ENCODE peak calls at places on chromosomes 7 and 10, in six cellular contexts. E, D, S, O, G and F are unnamed samples.
A peak's percentile ranks its signal among the peaks of the same experiment; 100 is the strongest.

GRCh38 chr7:69599211-69599878 is 1.1 kb downstream of the AUTS2 start:
- DNase-seq in E (peak; percentile 34), D (peak; percentile 72), S (peak; percentile 42), O (no peak), G (no peak), F (no peak)

GRCh38 chr7:104795616-104796398 is 218.2 kb upstream of the KMT2E start:
- DNase-seq in E (no peak), D (no peak), S (no peak), O (peak; percentile 59), G (no peak), F (no peak)

GRCh38 chr10:15427836-15428414 is 56.8 kb upstream of the FAM171A1 start:
- DNase-seq in E (no peak), D (no peak), S (no peak), O (peak; percentile 31), G (no peak), F (peak; percentile 45)

GRCh38 chr7:8284606-8285005 is 22.6 kb upstream of the ICA1 start:
- DNase-seq in E (no peak), D (no peak), S (no peak), O (no peak), G (no peak), F (no peak)

GRCh38 chr10:49837096-49837495 is 75.0 kb upstream of the OGDHL start:
- DNase-seq in E (no peak), D (no peak), S (no peak), O (no peak), G (no peak), F (no peak)

GRCh38 chr10:43078986-43079273 is 2.1 kb downstream of the RET start:
- DNase-seq in E (peak; percentile 73), D (no peak), S (peak; percentile 50), O (peak; percentile 9), G (no peak), F (no peak)

GRCh38 chr10:69389827-69390490 is 26.8 kb downstream of the TACR2 start:
- DNase-seq in E (peak; percentile 88), D (no peak), S (no peak), O (peak; percentile 70), G (no peak), F (no peak)

GRCh38 chr10:119416855-119417254 is 125.7 kb downstream of the RGS10 start:
- DNase-seq in E (peak; percentile 80), D (no peak), S (peak; percentile 53), O (peak; percentile 51), G (peak; percentile 81), F (no peak)

GRCh38 chr10:89352039-89352597 is 24.3 kb downstream of the IFIT3 start:
- DNase-seq in E (no peak), D (peak; percentile 80), S (no peak), O (peak; percentile 94), G (no peak), F (peak; percentile 88)

GRCh38 chr10:52744057-52744819 is 28.3 kb downstream of the MBL2 start:
- DNase-seq in E (no peak), D (no peak), S (no peak), O (peak; percentile 9), G (no peak), F (no peak)

GRCh38 chr10:97046426-97047072 is 139.2 kb downstream of the SLIT1 start:
- DNase-seq in E (no peak), D (no peak), S (no peak), O (no peak), G (no peak), F (no peak)

GRCh38 chr10:80909254-80909653 is 371.6 kb downstream of the SH2D4B start:
- DNase-seq in E (no peak), D (no peak), S (no peak), O (no peak), G (no peak), F (no peak)
- TF ChIP-seq CTCF in E (no peak), D (no peak), S (no peak), O (no peak), G (no peak), F (no peak)

DNA sequence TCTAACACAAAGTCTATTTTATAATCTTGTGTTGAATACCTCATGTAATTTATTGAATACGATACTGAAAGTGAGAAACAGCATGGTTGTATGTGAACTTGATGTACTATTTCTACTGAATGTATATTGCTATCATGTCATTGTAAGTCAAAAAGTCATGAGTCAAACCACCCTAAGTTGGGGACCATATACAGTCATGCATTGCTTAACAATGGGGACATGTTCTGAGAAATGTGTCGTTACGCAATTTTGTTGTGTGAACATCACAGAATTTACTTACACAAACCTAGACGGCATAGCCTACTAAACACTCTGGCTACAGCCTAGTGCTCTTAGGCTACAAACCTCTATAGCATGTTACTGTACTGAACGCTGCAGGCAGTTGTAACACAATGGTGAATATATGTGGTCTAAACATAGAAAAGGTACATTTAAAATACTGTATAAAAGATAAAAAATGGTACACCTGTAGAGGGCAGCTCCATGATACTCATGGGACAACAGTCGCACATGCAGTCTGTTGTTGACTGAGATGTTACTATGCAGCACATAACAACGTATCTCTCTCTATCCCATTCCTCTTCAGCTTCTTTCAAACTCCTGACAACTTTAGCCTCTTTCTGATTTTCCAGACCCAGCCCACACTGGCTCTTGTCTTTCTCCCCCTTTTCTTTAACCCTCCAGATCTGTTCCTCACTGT is 90.0 kb downstream of the SNX10 start:
- DNase-seq in E (no peak), D (no peak), S (no peak), O (no peak), G (no peak), F (no peak)
- TF ChIP-seq CTCF in E (no peak), D (no peak), S (no peak), O (no peak), G (no peak), F (no peak)

GRCh38 chr7:138342990-138343389 is 117.1 kb upstream of the TRIM24 start:
- DNase-seq in E (no peak), D (no peak), S (no peak), O (no peak), G (no peak), F (no peak)

GRCh38 chr7:138338361-138338760 is 121.7 kb upstream of the TRIM24 start:
- DNase-seq in E (no peak), D (no peak), S (no peak), O (no peak), G (no peak), F (peak; percentile 36)
- TF ChIP-seq CTCF in E (no peak), D (no peak), S (no peak), O (no peak), G (no peak), F (no peak)

DNA sequence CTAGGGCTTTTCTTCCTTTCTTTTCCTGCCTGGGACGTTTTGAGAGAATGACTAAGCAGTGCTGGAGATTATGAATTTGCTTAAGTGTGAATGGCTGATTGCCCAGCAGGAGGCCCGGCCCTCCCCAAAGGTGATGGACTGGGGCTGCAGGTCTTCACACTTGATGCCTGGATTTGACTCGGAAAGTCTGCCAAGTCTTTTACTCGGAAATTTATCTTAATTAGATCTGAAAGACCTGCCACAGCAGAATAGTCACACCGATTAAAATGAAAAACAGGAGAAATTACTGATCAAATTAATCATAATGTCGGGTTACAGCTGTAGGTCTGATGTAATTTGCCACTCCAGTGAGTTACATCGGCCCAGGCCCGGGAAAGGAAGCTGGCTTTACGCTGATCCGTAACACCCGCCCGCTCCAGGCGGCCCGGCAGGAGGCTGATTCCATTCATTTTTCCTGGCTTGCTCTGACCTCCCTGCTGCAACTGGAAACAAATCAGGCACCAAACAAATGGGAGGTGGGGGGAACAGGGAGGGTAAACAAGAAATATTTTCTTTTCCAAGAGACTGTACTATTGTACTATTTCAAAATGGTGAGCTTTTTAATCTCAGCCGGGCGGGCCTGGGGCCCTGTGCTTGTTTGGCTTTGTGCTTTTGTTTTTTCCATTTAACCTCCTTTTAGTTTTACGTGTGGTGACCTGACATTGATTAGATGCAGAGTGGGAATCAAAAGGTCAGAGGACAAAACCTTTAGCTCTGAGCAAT is 212.4 kb upstream of the YAE1 start:
- DNase-seq in E (peak; percentile 65), D (peak; percentile 82), S (peak; percentile 20), O (peak; percentile 4), G (peak; percentile 50), F (peak; percentile 81)
- TF ChIP-seq CTCF in E (no peak), D (no peak), S (peak; percentile 43), O (no peak), G (no peak), F (no peak)

GRCh38 chr10:127161482-127161881 is 34.9 kb downstream of the INSYN2A start:
- DNase-seq in E (no peak), D (no peak), S (no peak), O (no peak), G (no peak), F (no peak)
- TF ChIP-seq CTCF in E (no peak), D (no peak), S (no peak), O (no peak), G (no peak), F (no peak)

GRCh38 chr7:33494473-33494872 is 365.1 kb downstream of the BBS9 start:
- DNase-seq in E (no peak), D (no peak), S (no peak), O (no peak), G (no peak), F (no peak)
- TF ChIP-seq CTCF in E (no peak), D (no peak), S (no peak), O (no peak), G (no peak), F (no peak)

DNA sequence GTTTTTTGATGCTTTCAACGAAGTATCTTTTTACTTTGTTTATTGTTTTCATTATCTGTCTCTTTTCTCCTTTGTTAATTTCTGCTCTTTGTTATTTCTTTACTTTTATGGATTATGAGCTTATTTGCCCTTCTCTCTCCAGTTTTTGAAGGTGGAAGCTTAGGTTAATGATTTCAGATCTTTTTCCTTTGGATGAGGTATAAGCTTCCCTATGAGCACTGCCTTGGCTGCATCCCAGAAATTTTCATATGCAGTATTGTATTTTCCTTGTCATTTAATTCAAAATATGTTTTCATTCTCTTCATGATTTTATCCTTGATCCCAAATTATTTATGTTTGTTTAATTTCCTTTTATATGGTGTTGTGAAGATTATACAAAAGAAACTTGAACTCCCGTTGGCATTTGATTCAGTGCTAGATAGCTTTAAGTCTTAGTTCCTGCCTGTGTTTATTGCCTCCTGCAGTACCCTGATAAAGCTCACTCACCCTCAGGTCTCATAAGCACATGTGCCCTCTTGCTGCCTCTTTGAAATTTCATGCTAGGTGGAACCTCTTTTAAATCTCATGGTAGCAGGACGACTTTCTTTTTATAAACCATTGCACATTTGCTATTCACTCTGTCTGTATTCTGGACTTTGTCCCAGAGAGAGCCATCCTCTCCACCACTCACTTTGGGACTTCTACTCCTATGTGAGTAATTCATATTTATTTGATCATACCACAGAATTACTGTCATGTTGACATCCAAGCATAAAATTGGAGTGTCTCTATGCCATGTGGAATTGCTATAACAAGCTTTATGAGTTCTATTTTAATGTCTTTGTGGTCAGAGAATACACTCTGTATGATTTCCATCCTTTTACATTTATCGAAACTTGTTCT is 23.0 kb upstream of the CEP41 start:
- DNase-seq in E (no peak), D (no peak), S (no peak), O (no peak), G (no peak), F (no peak)
- TF ChIP-seq CTCF in E (no peak), D (no peak), S (no peak), O (no peak), G (no peak), F (no peak)

DNA sequence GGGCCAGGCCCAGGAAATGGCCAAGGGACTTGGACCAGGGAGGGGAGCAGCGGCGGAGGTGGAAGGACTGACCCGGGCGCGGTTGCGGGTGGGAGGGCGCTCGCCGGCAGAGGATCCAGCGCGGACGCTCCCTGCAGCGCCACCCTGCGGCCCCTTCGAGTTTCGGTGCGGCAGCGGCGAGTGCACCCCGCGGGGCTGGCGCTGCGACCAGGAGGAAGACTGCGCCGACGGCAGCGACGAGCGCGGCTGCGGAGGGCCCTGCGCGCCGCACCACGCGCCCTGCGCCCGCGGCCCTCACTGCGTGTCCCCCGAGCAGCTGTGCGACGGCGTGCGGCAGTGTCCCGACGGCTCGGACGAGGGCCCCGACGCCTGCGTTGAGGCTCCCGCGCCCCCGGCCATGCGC is 16.8 kb upstream of the ZNF467 start:
- DNase-seq in E (peak; percentile 69), D (no peak), S (peak; percentile 70), O (no peak), G (peak; percentile 77), F (no peak)
- TF ChIP-seq CTCF in E (peak; percentile 80), D (peak; percentile 39), S (peak; percentile 69), O (peak; percentile 68), G (peak; percentile 61), F (peak; percentile 23)